ENCODE peak calls at places on chromosomes 2 and 18, in nine cellular contexts. Y is lung, F is Peyer's patch, L is transverse colon, P is colonic mucosa, G is uterus, A is K562, W is left ventricle myocardium inferior, I is heart right ventricle. J is an unnamed sample. For H3K9me3 and H3K4me1, the result is how much of the 10 kb centered on the place peaks cover.

GRCh38 chr2:34096552-34097171 is 497.6 kb upstream of the FAM98A start:
- DNase-seq in Y (peak), F (no peak), L (peak), P (peak), G (peak), A (peak), W (no peak), I (peak), J (peak)

GRCh38 chr2:137547842-137548241 is 416.4 kb upstream of the HNMT start:
- DNase-seq in Y (no peak), F (no peak), L (no peak), P (no peak), G (no peak), A (no peak), W (no peak), I (no peak), J (no peak)

GRCh38 chr2:222423632-222424280 is 587 bp upstream of the SGPP2 start:
- DNase-seq in Y (peak), F (no peak), L (no peak), P (no peak), G (no peak), A (no peak), W (no peak), I (no peak), J (no peak)

GRCh38 chr2:24492283-24493272 is 1.5 kb downstream of the NCOA1 start:
- DNase-seq in Y (peak), F (no peak), L (peak), P (peak), G (no peak), A (peak), W (no peak), I (peak), J (no peak)

GRCh38 chr2:64804651-64805050 is 150.9 kb upstream of the SERTAD2 start:
- DNase-seq in Y (no peak), F (no peak), L (no peak), P (no peak), G (no peak), A (no peak), W (no peak), I (no peak), J (no peak)

GRCh38 chr2:54665436-54665856 is 58.0 kb upstream of the EML6 start:
- DNase-seq in Y (peak), F (peak), L (peak), P (peak), G (peak), A (peak), W (no peak), I (no peak), J (no peak)

GRCh38 chr18:3100498-3101132 is 87.7 kb upstream of the LPIN2 start:
- DNase-seq in Y (no peak), F (no peak), L (no peak), P (no peak), G (no peak), A (no peak), W (no peak), I (no peak), J (no peak)

GRCh38 chr2:120388222-120389035 is 42.5 kb downstream of the INHBB start:
- DNase-seq in Y (no peak), F (no peak), L (peak), P (no peak), G (no peak), A (no peak), W (no peak), I (no peak), J (no peak)

GRCh38 chr2:217150236-217150635 is 290.4 kb upstream of the TNP1 start:
- DNase-seq in Y (no peak), F (no peak), L (no peak), P (no peak), G (no peak), A (no peak), W (no peak), I (no peak), J (no peak)

GRCh38 chr2:229980440-229981184 is 58.3 kb downstream of the FBXO36 start:
- DNase-seq in Y (peak), F (no peak), L (peak), P (peak), G (peak), A (peak), W (peak), I (peak), J (peak)

GRCh38 chr18:11992096-11992785 is 10.9 kb downstream of the IMPA2 start:
- DNase-seq in Y (no peak), F (no peak), L (no peak), P (no peak), G (no peak), A (no peak), W (no peak), I (no peak), J (no peak)

GRCh38 chr2:120735750-120736170 is at the start of gene GLI2:
- DNase-seq in Y (peak), F (no peak), L (peak), P (peak), G (peak), A (peak), W (peak), I (peak), J (peak)

DNA sequence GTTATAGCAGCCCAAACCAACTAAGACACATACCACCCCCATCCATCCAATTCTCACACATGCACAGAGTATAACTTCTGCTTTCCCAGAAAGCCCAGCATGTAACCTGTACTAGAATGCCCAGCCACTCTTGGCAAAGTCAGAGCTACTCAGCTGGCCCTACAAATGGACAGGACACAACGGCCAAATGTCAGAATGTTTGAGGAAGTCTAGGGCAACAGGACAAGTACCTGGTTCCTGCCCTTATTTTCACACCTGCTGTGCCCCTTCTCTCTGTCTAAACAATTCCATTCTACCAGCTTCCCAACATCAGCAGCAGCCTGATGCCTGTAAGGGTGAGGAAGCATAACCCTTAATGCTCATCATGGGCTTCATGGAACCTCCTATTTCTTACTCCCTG is 15.1 kb upstream of the BZW1 start:
- DNase-seq in Y (no peak), F (no peak), L (no peak), P (no peak), G (no peak), A (no peak), W (no peak), I (no peak), J (no peak)
- H3K4me3 ChIP-seq in Y (no peak), F (no peak), L (no peak), P (no peak), G (no peak), A (no peak), W (no peak), I (no peak), J (no peak)

DNA sequence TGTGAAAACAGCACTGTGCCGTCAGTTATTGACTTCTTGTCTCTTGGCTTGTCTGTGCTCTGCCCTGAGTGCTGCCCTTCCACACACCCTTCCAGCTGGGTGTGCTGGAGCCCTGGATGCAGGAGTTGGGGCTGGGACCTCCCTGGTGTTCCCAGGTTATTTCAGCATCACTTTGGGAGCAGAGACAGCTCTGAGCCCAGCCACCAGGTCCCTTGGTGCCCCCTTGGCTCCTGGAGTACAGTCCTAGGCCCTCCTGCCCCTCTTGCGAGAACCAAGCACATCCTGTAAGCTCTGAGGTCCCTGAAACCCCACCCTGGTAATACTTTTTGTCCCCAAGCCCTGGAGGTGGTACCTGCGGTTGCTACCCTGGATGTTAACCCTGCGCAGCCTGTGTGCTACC is 24.3 kb downstream of the BOK start:
- DNase-seq in Y (no peak), F (no peak), L (no peak), P (no peak), G (no peak), A (no peak), W (no peak), I (no peak), J (no peak)
- H3K9me3 ChIP-seq in Y (under half), F (under half), L (under half), P (under half), G (under half), A (under half), W (under half), I (under half), J (under half)

GRCh38 chr2:88624477-88624876 is 2.8 kb downstream of the EIF2AK3 start:
- DNase-seq in Y (no peak), F (no peak), L (no peak), P (no peak), G (no peak), A (no peak), W (no peak), I (no peak), J (no peak)
- H3K4me1 ChIP-seq in Y (under half), F (under half), L (under half), P (under half), G (under half), A (under half), W (half or more), I (under half), J (under half)

GRCh38 chr2:144514731-144515424 is 5.0 kb downstream of the ZEB2 start:
- DNase-seq in Y (no peak), F (no peak), L (no peak), P (no peak), G (no peak), A (no peak), W (no peak), I (no peak), J (no peak)
- H3K4me3 ChIP-seq in Y (peak), F (peak), L (peak), P (peak), G (peak), A (peak), W (peak), I (peak), J (peak)

GRCh38 chr18:79934311-79935097 is 16.9 kb downstream of the SLC66A2 start:
- DNase-seq in Y (no peak), F (no peak), L (peak), P (peak), G (peak), A (no peak), W (peak), I (peak), J (peak)
- H3K9me3 ChIP-seq in Y (under half), F (under half), L (under half), P (under half), G (under half), A (under half), W (under half), I (under half), J (under half)

GRCh38 chr2:40348038-40348437 is 103.9 kb downstream of the SLC8A1 start:
- DNase-seq in Y (no peak), F (no peak), L (no peak), P (no peak), G (no peak), A (no peak), W (no peak), I (no peak), J (no peak)
- H3K4me1 ChIP-seq in Y (under half), F (under half), L (under half), P (under half), G (under half), A (under half), W (half or more), I (under half), J (under half)

GRCh38 chr2:118224144-118224887 is 136.0 kb downstream of the INSIG2 start:
- DNase-seq in Y (no peak), F (peak), L (peak), P (peak), G (no peak), A (no peak), W (peak), I (no peak), J (peak)
- H3K4me3 ChIP-seq in Y (peak), F (peak), L (peak), P (peak), G (peak), A (no peak), W (peak), I (peak), J (peak)

GRCh38 chr2:176084629-176085119 is 912 bp upstream of the EVX2 start:
- DNase-seq in Y (no peak), F (no peak), L (no peak), P (no peak), G (no peak), A (no peak), W (no peak), I (no peak), J (no peak)

GRCh38 chr2:176083796-176084261 is at the start of gene EVX2:
- DNase-seq in Y (no peak), F (no peak), L (no peak), P (no peak), G (no peak), A (no peak), W (no peak), I (no peak), J (no peak)

GRCh38 chr2:176085861-176086771 is 2.4 kb upstream of the EVX2 start:
- DNase-seq in Y (no peak), F (no peak), L (peak), P (peak), G (no peak), A (peak), W (no peak), I (peak), J (no peak)

GRCh38 chr2:176082885-176083731 is 654 bp downstream of the EVX2 start:
- DNase-seq in Y (no peak), F (no peak), L (no peak), P (peak), G (no peak), A (no peak), W (no peak), I (no peak), J (no peak)

DNA sequence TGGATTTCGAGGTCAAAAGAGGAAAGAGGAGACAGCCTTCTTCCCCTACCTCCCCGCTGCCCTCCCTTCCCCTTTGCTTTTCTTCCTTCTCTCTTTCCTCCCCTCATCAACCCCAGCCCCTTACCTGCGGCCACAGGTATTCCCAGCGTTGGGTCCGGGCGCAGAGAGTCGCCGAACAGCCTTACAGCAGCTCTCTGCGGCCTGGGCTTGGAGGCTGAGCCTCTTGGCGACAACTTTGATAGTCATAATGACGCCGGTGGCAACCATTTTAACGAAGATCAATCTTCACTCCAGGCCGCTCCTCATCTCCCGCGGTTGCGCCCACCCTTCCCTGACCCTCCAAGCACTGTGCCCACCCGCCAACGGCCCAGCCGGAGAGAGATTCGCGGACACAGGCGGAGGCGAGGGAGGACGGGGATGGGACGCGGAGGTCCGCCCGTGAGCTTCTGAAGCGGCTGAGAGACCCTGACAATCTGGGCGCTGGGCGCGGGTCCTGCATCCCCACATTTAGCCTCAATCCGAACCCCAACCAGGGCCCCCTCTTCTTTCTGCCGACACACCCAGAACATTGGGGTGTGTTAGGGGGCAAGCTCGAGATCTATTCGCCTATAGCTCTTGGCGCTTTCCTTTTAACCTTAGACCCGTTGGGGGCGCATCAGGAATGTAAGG is 1.5 kb upstream of the EVX2 start:
- DNase-seq in Y (no peak), F (no peak), L (no peak), P (peak), G (no peak), A (no peak), W (no peak), I (no peak), J (no peak)
- H3K9me3 ChIP-seq in Y (under half), F (under half), L (under half), P (under half), G (under half), A (under half), W (under half), I (under half), J (under half)

DNA sequence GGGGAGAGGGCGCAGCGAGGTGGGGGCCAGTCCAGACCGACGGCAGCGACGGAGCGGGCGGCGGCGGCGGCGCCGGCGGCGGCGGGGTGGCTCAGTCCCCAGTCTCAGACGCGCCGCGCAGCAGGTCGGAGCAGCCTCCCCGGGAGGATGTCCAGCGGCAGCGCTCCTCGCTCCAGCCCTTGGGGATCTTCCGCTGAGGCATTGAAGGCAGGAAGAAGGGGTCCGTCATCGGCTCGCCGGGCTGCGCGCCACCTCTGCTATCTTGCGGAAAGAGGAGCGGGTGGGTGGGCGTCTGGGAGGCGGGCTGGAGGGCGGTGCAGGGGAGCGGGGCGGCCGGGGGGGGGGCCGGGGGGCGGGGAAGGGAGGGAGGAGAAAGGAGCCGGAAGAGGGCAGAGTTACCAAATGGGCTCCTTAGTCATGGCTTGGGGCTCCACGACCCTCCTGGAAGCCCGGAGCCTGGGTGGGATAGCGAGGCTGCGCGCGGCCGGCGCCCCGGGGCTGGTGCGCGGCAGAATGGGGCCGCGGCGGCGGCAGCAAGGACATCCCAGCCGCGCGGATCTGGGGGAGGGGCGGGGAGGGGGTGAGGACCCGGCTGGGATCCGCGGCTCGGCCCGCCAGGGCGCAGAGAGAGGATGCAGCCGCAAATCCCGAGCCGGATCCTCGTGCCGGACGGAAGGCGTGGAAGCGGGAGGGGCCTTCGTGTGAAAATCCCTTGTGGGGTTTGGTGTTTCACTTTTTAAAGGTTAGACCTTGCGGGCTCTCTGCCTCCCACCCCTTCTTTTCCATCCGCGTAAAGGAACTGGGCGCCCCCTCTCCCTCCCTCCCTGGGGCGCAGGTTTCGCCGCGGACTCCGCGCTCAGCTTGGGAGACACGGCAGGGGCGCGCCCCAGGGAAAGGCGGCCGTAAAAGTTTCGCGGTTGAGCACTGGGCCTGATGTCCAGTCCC is at the start of gene NETO1:
- DNase-seq in Y (no peak), F (no peak), L (no peak), P (no peak), G (no peak), A (no peak), W (no peak), I (no peak), J (no peak)
- H3K4me1 ChIP-seq in Y (under half), F (under half), L (under half), P (under half), G (under half), A (under half), W (under half), I (under half), J (under half)

GRCh38 chr2:10331033-10331701 is 28.5 kb downstream of the HPCAL1 start:
- DNase-seq in Y (peak), F (peak), L (peak), P (peak), G (peak), A (peak), W (peak), I (peak), J (peak)
- H3K4me3 ChIP-seq in Y (no peak), F (peak), L (peak), P (peak), G (no peak), A (no peak), W (peak), I (peak), J (no peak)